ENCODE peak calls at places on chromosomes 2 and 18, in four cellular contexts. One of them, this sample, is unnamed.

GRCh38 chr2:105675841-105676240 is 68.9 kb upstream of the NCK2 start:
- DNase-seq in activated CD4-positive, CD25-positive, alpha-beta regulatory T cell treated with anti-CD3 and anti-CD28 coated beads, Interleukin-2, amount 50 U/mL, for 72 hours: no peak
- DNase-seq in CD4-positive, CD25-positive, alpha-beta regulatory T cell: no peak
- DNase-seq in stimulated activated CD8-positive, alpha-beta memory T cell treated with anti-CD3 and anti-CD28 coated beads, Interleukin-2, amount 100 ng/mL, for 48 hours: no peak
- DNase-seq in this sample: no peak

GRCh38 chr2:129757366-129757914 is 222.0 kb upstream of the RAB6C start:
- DNase-seq in activated CD4-positive, CD25-positive, alpha-beta regulatory T cell treated with anti-CD3 and anti-CD28 coated beads, Interleukin-2, amount 50 U/mL, for 72 hours: no peak
- DNase-seq in CD4-positive, CD25-positive, alpha-beta regulatory T cell: no peak
- DNase-seq in stimulated activated CD8-positive, alpha-beta memory T cell treated with anti-CD3 and anti-CD28 coated beads, Interleukin-2, amount 100 ng/mL, for 48 hours: no peak
- DNase-seq in this sample: peak

GRCh38 chr2:100182494-100183355 is 40.3 kb upstream of the AFF3 start:
- DNase-seq in activated CD4-positive, CD25-positive, alpha-beta regulatory T cell treated with anti-CD3 and anti-CD28 coated beads, Interleukin-2, amount 50 U/mL, for 72 hours: no peak
- DNase-seq in CD4-positive, CD25-positive, alpha-beta regulatory T cell: no peak
- DNase-seq in stimulated activated CD8-positive, alpha-beta memory T cell treated with anti-CD3 and anti-CD28 coated beads, Interleukin-2, amount 100 ng/mL, for 48 hours: no peak
- DNase-seq in this sample: no peak

GRCh38 chr2:43041661-43042360 is 184.6 kb downstream of the ZFP36L2 start:
- DNase-seq in activated CD4-positive, CD25-positive, alpha-beta regulatory T cell treated with anti-CD3 and anti-CD28 coated beads, Interleukin-2, amount 50 U/mL, for 72 hours: no peak
- DNase-seq in CD4-positive, CD25-positive, alpha-beta regulatory T cell: no peak
- DNase-seq in stimulated activated CD8-positive, alpha-beta memory T cell treated with anti-CD3 and anti-CD28 coated beads, Interleukin-2, amount 100 ng/mL, for 48 hours: no peak
- DNase-seq in this sample: no peak

GRCh38 chr2:159755788-159756187 is 42.2 kb downstream of the CD302 start:
- DNase-seq in activated CD4-positive, CD25-positive, alpha-beta regulatory T cell treated with anti-CD3 and anti-CD28 coated beads, Interleukin-2, amount 50 U/mL, for 72 hours: no peak
- DNase-seq in CD4-positive, CD25-positive, alpha-beta regulatory T cell: peak
- DNase-seq in stimulated activated CD8-positive, alpha-beta memory T cell treated with anti-CD3 and anti-CD28 coated beads, Interleukin-2, amount 100 ng/mL, for 48 hours: no peak
- DNase-seq in this sample: no peak

GRCh38 chr2:15764683-15765011 is 173.0 kb downstream of the DDX1 start:
- DNase-seq in activated CD4-positive, CD25-positive, alpha-beta regulatory T cell treated with anti-CD3 and anti-CD28 coated beads, Interleukin-2, amount 50 U/mL, for 72 hours: no peak
- DNase-seq in CD4-positive, CD25-positive, alpha-beta regulatory T cell: no peak
- DNase-seq in stimulated activated CD8-positive, alpha-beta memory T cell treated with anti-CD3 and anti-CD28 coated beads, Interleukin-2, amount 100 ng/mL, for 48 hours: no peak
- DNase-seq in this sample: no peak

GRCh38 chr18:2948038-2948437 is 64.9 kb downstream of the LPIN2 start:
- DNase-seq in activated CD4-positive, CD25-positive, alpha-beta regulatory T cell treated with anti-CD3 and anti-CD28 coated beads, Interleukin-2, amount 50 U/mL, for 72 hours: no peak
- DNase-seq in CD4-positive, CD25-positive, alpha-beta regulatory T cell: no peak
- DNase-seq in stimulated activated CD8-positive, alpha-beta memory T cell treated with anti-CD3 and anti-CD28 coated beads, Interleukin-2, amount 100 ng/mL, for 48 hours: no peak
- DNase-seq in this sample: no peak

GRCh38 chr2:120231564-120231973 is 8.4 kb upstream of the TMEM185B start:
- DNase-seq in activated CD4-positive, CD25-positive, alpha-beta regulatory T cell treated with anti-CD3 and anti-CD28 coated beads, Interleukin-2, amount 50 U/mL, for 72 hours: no peak
- DNase-seq in CD4-positive, CD25-positive, alpha-beta regulatory T cell: peak
- DNase-seq in stimulated activated CD8-positive, alpha-beta memory T cell treated with anti-CD3 and anti-CD28 coated beads, Interleukin-2, amount 100 ng/mL, for 48 hours: no peak
- DNase-seq in this sample: no peak

GRCh38 chr2:24970483-24971299 is 1.1 kb downstream of the DNAJC27 start:
- DNase-seq in activated CD4-positive, CD25-positive, alpha-beta regulatory T cell treated with anti-CD3 and anti-CD28 coated beads, Interleukin-2, amount 50 U/mL, for 72 hours: no peak
- DNase-seq in CD4-positive, CD25-positive, alpha-beta regulatory T cell: no peak
- DNase-seq in stimulated activated CD8-positive, alpha-beta memory T cell treated with anti-CD3 and anti-CD28 coated beads, Interleukin-2, amount 100 ng/mL, for 48 hours: no peak
- DNase-seq in this sample: no peak

GRCh38 chr2:240585101-240585500 is 1.4 kb upstream of the CAPN10 start:
- DNase-seq in activated CD4-positive, CD25-positive, alpha-beta regulatory T cell treated with anti-CD3 and anti-CD28 coated beads, Interleukin-2, amount 50 U/mL, for 72 hours: no peak
- DNase-seq in CD4-positive, CD25-positive, alpha-beta regulatory T cell: no peak
- DNase-seq in stimulated activated CD8-positive, alpha-beta memory T cell treated with anti-CD3 and anti-CD28 coated beads, Interleukin-2, amount 100 ng/mL, for 48 hours: no peak
- DNase-seq in this sample: peak

GRCh38 chr2:144946263-144946662 is 426.3 kb upstream of the ZEB2 start:
- DNase-seq in activated CD4-positive, CD25-positive, alpha-beta regulatory T cell treated with anti-CD3 and anti-CD28 coated beads, Interleukin-2, amount 50 U/mL, for 72 hours: no peak
- DNase-seq in CD4-positive, CD25-positive, alpha-beta regulatory T cell: no peak
- DNase-seq in stimulated activated CD8-positive, alpha-beta memory T cell treated with anti-CD3 and anti-CD28 coated beads, Interleukin-2, amount 100 ng/mL, for 48 hours: no peak
- DNase-seq in this sample: no peak

GRCh38 chr18:27843783-27844415 is 333.0 kb downstream of the CDH2 start:
- DNase-seq in activated CD4-positive, CD25-positive, alpha-beta regulatory T cell treated with anti-CD3 and anti-CD28 coated beads, Interleukin-2, amount 50 U/mL, for 72 hours: no peak
- DNase-seq in CD4-positive, CD25-positive, alpha-beta regulatory T cell: no peak
- DNase-seq in stimulated activated CD8-positive, alpha-beta memory T cell treated with anti-CD3 and anti-CD28 coated beads, Interleukin-2, amount 100 ng/mL, for 48 hours: no peak
- DNase-seq in this sample: no peak

This sample was measured in cardiac septum.